ENCODE peak calls at places on chromosome 11, in eight cellular contexts. C, J, Y, L, R, X, M and T are unnamed samples.

GRCh38 chr11:26730711-26731460 is 9.0 kb upstream of the SLC5A12 start:
- DNase-seq in R (peak), Y (no peak), J (no peak), X (no peak), M (no peak), L (no peak), C (no peak), T (no peak)

GRCh38 chr11:119195680-119196079 is 10.4 kb downstream of the NHERF4 start:
- DNase-seq in L (peak), Y (no peak), J (no peak), R (peak), M (no peak), C (no peak), X (peak), T (no peak)

GRCh38 chr11:75513250-75513649 is 12.5 kb downstream of the GDPD5 start:
- DNase-seq in X (no peak), Y (no peak), R (peak), M (no peak), J (no peak), C (no peak), L (no peak), T (no peak)

GRCh38 chr11:133399855-133400625 is 132.3 kb downstream of the OPCML start:
- DNase-seq in R (no peak), C (no peak), J (no peak), Y (no peak), X (no peak), M (no peak), L (no peak), T (no peak)

GRCh38 chr11:112513417-112513816 is 252.8 kb upstream of the PLET1 start:
- DNase-seq in M (no peak), Y (no peak), J (no peak), L (no peak), C (no peak), R (no peak), X (no peak), T (no peak)

GRCh38 chr11:85123752-85124231 is 503.4 kb downstream of the DLG2 start:
- DNase-seq in M (no peak), J (no peak), R (no peak), Y (no peak), L (peak), C (no peak), X (no peak), T (no peak)

GRCh38 chr11:79971255-79971654 is 530.4 kb upstream of the TENM4 start:
- DNase-seq in J (no peak), X (no peak), C (no peak), Y (no peak), M (no peak), L (peak), R (no peak), T (no peak)

GRCh38 chr11:75182652-75183051 is 31.7 kb downstream of the SLCO2B1 start:
- DNase-seq in Y (no peak), X (no peak), J (no peak), M (no peak), C (no peak), L (no peak), R (no peak), T (no peak)

GRCh38 chr11:112237451-112237850 is 11.2 kb downstream of the PTS start:
- DNase-seq in R (no peak), C (no peak), J (no peak), Y (no peak), L (no peak), M (no peak), X (no peak), T (no peak)

GRCh38 chr11:44811841-44812448 is 85.2 kb downstream of the TSPAN18 start:
- DNase-seq in Y (no peak), R (no peak), X (no peak), L (peak), C (no peak), M (no peak), J (no peak), T (no peak)

GRCh38 chr11:64250875-64251721 is at the start of gene PLCB3:
- DNase-seq in J (no peak), R (peak), Y (no peak), M (no peak), C (no peak), L (peak), X (peak), T (peak)

GRCh38 chr11:5689551-5689983 is at the start of gene TRIM22:
- DNase-seq in C (peak), X (no peak), J (no peak), R (peak), M (no peak), L (no peak), Y (no peak), T (peak)

GRCh38 chr11:130710442-130711101 is 205.7 kb downstream of the SNX19 start:
- DNase-seq in L (no peak), J (no peak), R (no peak), X (no peak), M (no peak), C (no peak), Y (no peak), T (no peak)

GRCh38 chr11:124536520-124536919 is 6.9 kb downstream of the OR8B12 start:
- DNase-seq in Y (no peak), L (no peak), R (peak), C (peak), J (no peak), M (no peak), X (no peak), T (no peak)

GRCh38 chr11:62602141-62603071 is 741 bp upstream of the MTA2 start:
- DNase-seq in J (no peak), C (peak), Y (peak), L (peak), M (no peak), X (peak), R (peak), T (no peak)

GRCh38 chr11:73158356-73159051 is 16.4 kb upstream of the FCHSD2 start:
- DNase-seq in C (no peak), J (no peak), X (no peak), R (peak), Y (no peak), M (no peak), L (no peak), T (no peak)

GRCh38 chr11:17991799-17992433 is 20.9 kb downstream of the SERGEF start:
- DNase-seq in Y (peak), M (no peak), X (peak), J (no peak), R (peak), L (peak), C (no peak), T (peak)

GRCh38 chr11:70332567-70332966 is 62.1 kb downstream of the PPFIA1 start:
- DNase-seq in J (no peak), X (no peak), M (no peak), L (no peak), C (no peak), Y (no peak), R (no peak), T (no peak)

GRCh38 chr11:114279778-114280532 is 16.2 kb upstream of the NNMT start:
- DNase-seq in X (no peak), M (no peak), Y (no peak), L (peak), R (peak), J (no peak), C (no peak), T (no peak)

GRCh38 chr11:128093689-128094088 is 493.7 kb downstream of the ETS1 start:
- DNase-seq in M (no peak), X (no peak), R (no peak), L (no peak), J (no peak), Y (no peak), C (no peak), T (no peak)

GRCh38 chr11:33598426-33599069 is 102.1 kb downstream of the C11orf91 start:
- DNase-seq in R (no peak), X (no peak), M (no peak), Y (peak), J (no peak), L (no peak), C (no peak), T (no peak)

GRCh38 chr11:78094250-78094649 is 14.6 kb upstream of the NDUFC2 start:
- DNase-seq in C (no peak), Y (no peak), J (no peak), L (no peak), X (no peak), R (no peak), M (no peak), T (no peak)